ENCODE peak calls at places on chromosomes 3 and 15, in four cellular contexts. J is MM.1S, Y is HepG2, V is endothelial cell of umbilical vein. G is an unnamed sample.
A peak's percentile ranks its signal among the peaks of the same experiment; 100 is the strongest.

GRCh38 chr3:62088472-62089104 is 284.8 kb downstream of the FEZF2 start:
- DNase-seq in J (no peak), Y (no peak), V (no peak), G (no peak)

GRCh38 chr3:3476669-3477068 is 297.2 kb upstream of the CRBN start:
- DNase-seq in J (no peak), Y (no peak), V (no peak), G (no peak)

GRCh38 chr3:178419078-178419477 is 117.2 kb upstream of the KCNMB2 start:
- DNase-seq in J (no peak), Y (no peak), V (no peak), G (peak; percentile 29)

GRCh38 chr3:55091381-55092225 is 163.7 kb upstream of the LRTM1 start:
- DNase-seq in J (no peak), Y (no peak), V (no peak), G (no peak)

GRCh38 chr3:46378426-46378942 is 7.7 kb downstream of the CCR5 start:
- DNase-seq in J (peak; percentile 80), Y (peak; percentile 27), V (peak; percentile 56), G (peak; percentile 82)

GRCh38 chr3:98581474-98581873 is 11.9 kb downstream of the CPOX start:
- DNase-seq in J (no peak), Y (no peak), V (no peak), G (no peak)

GRCh38 chr3:186973702-186974101 is 43.4 kb downstream of the ST6GAL1 start:
- DNase-seq in J (no peak), Y (no peak), V (no peak), G (no peak)

GRCh38 chr3:142779591-142779990 is 55.8 kb downstream of the TRPC1 start:
- DNase-seq in J (no peak), Y (no peak), V (peak; percentile 29), G (no peak)

GRCh38 chr3:20099020-20099539 is 58.8 kb downstream of the KAT2B start:
- DNase-seq in J (no peak), Y (no peak), V (no peak), G (no peak)

GRCh38 chr15:79451361-79451999 is 19.3 kb downstream of the MINAR1 start:
- DNase-seq in J (no peak), Y (no peak), V (no peak), G (no peak)

GRCh38 chr15:77476999-77477398 is 56.3 kb downstream of the HMG20A start:
- DNase-seq in J (no peak), Y (no peak), V (no peak), G (no peak)

GRCh38 chr3:131283862-131284261 is 97.7 kb upstream of the NUDT16 start:
- DNase-seq in J (no peak), Y (no peak), V (no peak), G (no peak)

GRCh38 chr3:129278970-129279906 is 568 bp downstream of the HMCES start:
- DNase-seq in J (peak; percentile 41), Y (peak; percentile 67), V (peak; percentile 75), G (peak; percentile 71)

GRCh38 chr3:60839242-60839641 is 412.0 kb downstream of the FHIT start:
- DNase-seq in J (no peak), Y (no peak), V (no peak), G (peak; percentile 5)

GRCh38 chr15:69170597-69170996 is 10.2 kb downstream of the GLCE start:
- DNase-seq in J (no peak), Y (no peak), V (peak; percentile 34), G (no peak)

GRCh38 chr15:98805434-98806274 is 157.3 kb downstream of the IGF1R start:
- DNase-seq in J (no peak), Y (peak; percentile 32), V (no peak), G (peak; percentile 57)

GRCh38 chr3:72210248-72210647 is 425.3 kb upstream of the PROK2 start:
- DNase-seq in J (peak; percentile 20), Y (no peak), V (no peak), G (no peak)

GRCh38 chr15:53209396-53210042 is 419.4 kb upstream of the ONECUT1 start:
- DNase-seq in J (no peak), Y (no peak), V (no peak), G (no peak)

GRCh38 chr3:72346526-72346926 is 501.7 kb downstream of the SHQ1 start:
- DNase-seq in J (no peak), Y (no peak), V (peak; percentile 21), G (peak; percentile 68)

GRCh38 chr15:79184465-79184892 is 93.9 kb upstream of the RASGRF1 start:
- DNase-seq in J (peak; percentile 68), Y (peak; percentile 59), V (peak; percentile 56), G (peak; percentile 83)

GRCh38 chr3:52394751-52395502 is 50.0 kb downstream of the SEMA3G start:
- DNase-seq in J (no peak), Y (no peak), V (no peak), G (no peak)

GRCh38 chr3:143287403-143287802 is 167.8 kb downstream of the CHST2 start:
- DNase-seq in J (no peak), Y (no peak), V (no peak), G (no peak)

DNA sequence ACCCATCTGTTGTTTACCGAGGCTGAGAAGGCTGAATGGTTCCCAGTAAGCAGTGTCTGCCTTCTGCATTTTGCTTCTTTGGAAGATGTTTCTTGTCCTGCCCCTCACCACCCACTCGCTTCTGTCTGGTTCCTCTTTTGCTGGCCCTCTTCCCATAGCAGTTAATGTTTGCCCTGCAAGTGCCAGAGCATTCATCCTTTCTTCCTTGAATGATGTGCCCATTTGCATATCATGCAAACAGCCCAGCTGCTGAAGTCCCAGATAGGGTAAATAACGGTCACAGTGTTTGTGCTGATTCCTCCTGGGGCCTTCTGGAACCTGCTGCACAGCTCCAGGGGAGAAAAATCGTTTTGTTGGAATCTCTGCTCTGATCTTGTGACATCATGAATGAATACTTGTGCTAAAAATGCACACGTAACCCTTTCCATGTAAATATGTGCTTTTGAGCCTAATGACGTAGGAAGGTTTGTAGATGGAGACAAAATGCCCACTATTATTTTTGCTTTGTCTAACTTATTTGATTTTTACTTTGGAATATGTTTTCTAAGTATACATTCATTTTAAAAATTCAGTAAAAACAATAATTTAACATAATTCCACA is 381.0 kb downstream of the SOX2 start:
- DNase-seq in J (no peak), Y (no peak), V (no peak), G (no peak)
- H2AFZ ChIP-seq in J (no peak overlapping the region), Y (no peak overlapping the region), V (no peak overlapping the region), G (no peak overlapping the region)

GRCh38 chr3:157103860-157104259 is 56.1 kb downstream of the CCNL1 start:
- DNase-seq in J (peak; percentile 26), Y (peak; percentile 43), V (no peak), G (no peak)
- H3K4me3 ChIP-seq in J (peak overlapping the region; percentile 40), Y (no peak overlapping the region), V (no peak overlapping the region), G (no peak overlapping the region)

DNA sequence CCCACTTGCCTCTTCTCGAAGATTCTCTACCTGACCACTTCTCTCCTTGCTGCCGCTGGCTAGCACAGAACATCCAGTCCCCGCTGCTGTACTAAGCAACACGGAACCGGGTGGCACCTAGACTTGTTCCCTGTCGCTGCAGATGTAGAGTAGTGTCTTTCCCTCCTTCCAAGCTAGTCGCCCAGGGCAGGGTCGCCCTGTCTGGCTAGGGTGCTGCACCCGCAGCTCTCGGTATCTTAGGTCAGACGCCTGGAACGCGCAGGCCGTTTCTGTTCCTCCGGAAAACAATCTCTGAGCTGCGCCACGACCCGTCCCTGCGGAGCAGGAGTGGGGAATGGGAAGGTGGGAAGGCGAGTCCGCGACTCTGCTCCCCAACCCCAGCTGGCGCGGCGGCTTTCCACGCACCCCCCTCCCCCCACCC is 758 bp upstream of the SNX33 start:
- DNase-seq in J (no peak), Y (no peak), V (no peak), G (peak; percentile 57)
- H2AFZ ChIP-seq in J (peak overlapping the region; percentile 96), Y (peak overlapping the region; percentile 59), V (peak overlapping the region; percentile 79), G (peak overlapping the region; percentile 89)

GRCh38 chr15:34754171-34754580 is 622 bp downstream of the GJD2 start:
- DNase-seq in J (no peak), Y (no peak), V (no peak), G (no peak)

GRCh38 chr15:34755419-34755773 is 598 bp upstream of the GJD2 start:
- DNase-seq in J (no peak), Y (no peak), V (no peak), G (no peak)

GRCh38 chr15:34753236-34753894 is 1.4 kb downstream of the GJD2 start:
- DNase-seq in J (no peak), Y (peak; percentile 10), V (peak; percentile 49), G (peak; percentile 78)

GRCh38 chr15:34757262-34757661 is 2.5 kb upstream of the GJD2 start:
- DNase-seq in J (no peak), Y (no peak), V (no peak), G (no peak)

GRCh38 chr15:34754674-34755418 is at the start of gene GJD2:
- DNase-seq in J (no peak), Y (no peak), V (no peak), G (peak; percentile 41)
- H3K4me3 ChIP-seq in J (no peak within 1 kb of the TSS), Y (no peak within 1 kb of the TSS), V (no peak within 1 kb of the TSS), G (peak within 1 kb of the TSS; percentile 23)

GRCh38 chr3:112034436-112034835 is at the start of gene TMPRSS7:
- DNase-seq in J (no peak), Y (no peak), V (no peak), G (no peak)
- H2AFZ ChIP-seq in J (no peak within 1 kb of the TSS), Y (no peak within 1 kb of the TSS), V (no peak within 1 kb of the TSS), G (no peak within 1 kb of the TSS)

GRCh38 chr15:91263632-91264477 is 163.8 kb downstream of the SV2B start:
- DNase-seq in J (no peak), Y (no peak), V (no peak), G (no peak)
- H3K4me3 ChIP-seq in J (no peak overlapping the region), Y (no peak overlapping the region), V (no peak overlapping the region), G (no peak overlapping the region)

GRCh38 chr3:169835533-169835932 is 22.8 kb upstream of the LRRC34 start:
- DNase-seq in J (no peak), Y (no peak), V (no peak), G (no peak)
- H2AFZ ChIP-seq in J (no peak overlapping the region), Y (no peak overlapping the region), V (no peak overlapping the region), G (no peak overlapping the region)

GRCh38 chr3:150070271-150070670 is 99.6 kb upstream of the PFN2 start:
- DNase-seq in J (no peak), Y (no peak), V (no peak), G (no peak)
- H3K4me3 ChIP-seq in J (no peak overlapping the region), Y (no peak overlapping the region), V (no peak overlapping the region), G (no peak overlapping the region)

GRCh38 chr3:103976931-103977339 is 1389.8 kb upstream of the ALCAM start:
- DNase-seq in J (no peak), Y (peak; percentile 95), V (no peak), G (no peak)
- H2AFZ ChIP-seq in J (no peak overlapping the region), Y (no peak overlapping the region), V (no peak overlapping the region), G (peak overlapping the region; percentile 3)

DNA sequence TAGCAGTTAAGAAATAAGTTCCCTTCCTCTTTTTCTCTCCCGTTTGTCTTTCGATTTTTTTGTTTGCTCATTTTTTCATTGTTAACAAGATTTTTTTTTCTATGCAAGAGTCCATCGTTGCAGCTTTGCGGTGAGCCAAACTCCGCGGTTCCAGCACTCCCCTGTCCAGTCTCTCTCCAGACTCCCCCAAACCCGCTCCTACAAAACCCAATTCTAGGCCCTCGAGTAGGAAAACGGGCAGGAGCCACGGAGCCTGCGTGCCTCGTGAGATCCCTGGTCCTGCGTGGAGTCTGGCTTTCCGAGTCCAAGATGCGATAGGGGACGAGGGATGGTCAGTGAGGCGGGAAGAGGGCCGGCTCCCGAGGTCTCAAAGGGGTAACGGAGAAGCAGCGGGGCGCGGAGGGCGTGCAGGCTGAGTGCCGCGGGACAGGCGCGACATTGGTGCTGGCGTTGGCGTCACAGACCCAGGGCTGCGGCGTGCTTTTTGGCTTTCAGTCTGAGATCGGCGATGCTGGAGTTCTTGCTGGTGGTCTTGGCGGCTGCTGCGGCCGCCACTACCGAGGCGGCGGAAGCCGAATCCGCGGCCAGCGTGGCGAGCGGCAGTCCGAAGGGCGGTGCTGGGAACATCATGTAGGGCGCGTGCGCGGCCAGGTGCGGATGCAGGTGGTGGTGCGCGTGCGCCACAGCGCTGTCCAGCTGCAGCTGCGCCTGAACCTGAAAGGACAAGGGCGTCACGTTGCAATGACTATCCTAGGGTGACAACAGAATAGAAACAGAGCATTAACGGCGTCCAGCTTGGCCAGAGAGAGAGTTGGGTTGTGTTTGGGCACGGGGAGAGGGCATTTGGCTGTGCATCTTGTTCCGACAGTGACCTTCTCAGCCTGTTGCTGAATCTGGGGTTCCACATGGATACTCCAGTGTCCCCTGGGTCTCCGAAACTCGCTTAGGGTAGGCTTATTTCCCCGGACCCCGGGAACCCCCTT is 8.4 kb downstream of the SHOX2 start:
- DNase-seq in J (peak; percentile 97), Y (peak; percentile 76), V (peak; percentile 52), G (peak; percentile 93)
- H3K4me3 ChIP-seq in J (peak overlapping the region; percentile 89), Y (peak overlapping the region; percentile 73), V (no peak overlapping the region), G (peak overlapping the region; percentile 72)

G was measured in hepatocyte.